ENCODE peak calls at places on chromosomes 12 and 14, in eight cellular contexts. F is cardiac muscle cell, C is neural progenitor cell, M is dorsolateral prefrontal cortex, P is left ventricle myocardium inferior, Q is right lobe of liver, R is IMR-90, D is HepG2. V is an unnamed sample.

GRCh38 chr12:56198836-56199235 is 9.6 kb upstream of the SMARCC2 start:
- DNase-seq in F (no peak), C (no peak), M (no peak), P (no peak), Q (no peak), R (peak; percentile 18), D (no peak), V (no peak)

GRCh38 chr14:103705158-103705523 is 10.1 kb downstream of the XRCC3 start:
- DNase-seq in F (no peak), C (no peak), M (no peak), P (peak; percentile 62), Q (peak; percentile 73), R (no peak), D (no peak), V (no peak)

GRCh38 chr14:63730659-63731058 is 2.8 kb upstream of the SGPP1 start:
- DNase-seq in F (no peak), C (no peak), M (no peak), P (no peak), Q (no peak), R (no peak), D (no peak), V (no peak)

GRCh38 chr14:53963491-53964227 is 7.0 kb upstream of the BMP4 start:
- DNase-seq in F (peak; percentile 65), C (peak; percentile 70), M (no peak), P (peak; percentile 39), Q (peak; percentile 54), R (no peak), D (no peak), V (peak; percentile 58)

GRCh38 chr12:131736807-131737484 is 26.1 kb downstream of the SFSWAP start:
- DNase-seq in F (no peak), C (no peak), M (no peak), P (no peak), Q (no peak), R (peak; percentile 70), D (no peak), V (no peak)

GRCh38 chr12:116551952-116552749 is 7.0 kb upstream of the MAP1LC3B2 start:
- DNase-seq in F (no peak), C (peak; percentile 6), M (peak; percentile 57), P (no peak), Q (no peak), R (peak; percentile 86), D (no peak), V (no peak)

GRCh38 chr14:89855961-89856360 is 98.6 kb downstream of the EFCAB11 start:
- DNase-seq in F (no peak), C (no peak), M (no peak), P (no peak), Q (no peak), R (peak; percentile 89), D (no peak), V (no peak)

GRCh38 chr12:11923067-11923466 is 147.7 kb upstream of the BCL2L14 start:
- DNase-seq in F (no peak), C (no peak), M (no peak), P (no peak), Q (no peak), R (no peak), D (no peak), V (no peak)

GRCh38 chr12:29893002-29893401 is 109.3 kb upstream of the TMTC1 start:
- DNase-seq in F (no peak), C (no peak), M (no peak), P (no peak), Q (no peak), R (no peak), D (no peak), V (no peak)

GRCh38 chr14:25049127-25049558 is 804 bp downstream of the STXBP6 start:
- DNase-seq in F (no peak), C (no peak), M (no peak), P (no peak), Q (no peak), R (no peak), D (no peak), V (peak; percentile 31)

GRCh38 chr12:75208851-75209781 is 523 bp downstream of the KCNC2 start:
- DNase-seq in F (peak; percentile 82), C (peak; percentile 85), M (peak; percentile 55), P (no peak), Q (peak; percentile 37), R (peak; percentile 18), D (no peak), V (peak; percentile 43)

GRCh38 chr12:54425696-54426095 is 6.6 kb upstream of the ITGA5 start:
- DNase-seq in F (no peak), C (no peak), M (no peak), P (no peak), Q (no peak), R (no peak), D (no peak), V (no peak)

GRCh38 chr12:10027311-10028099 is 3.0 kb upstream of the CLEC9A start:
- DNase-seq in F (no peak), C (no peak), M (no peak), P (no peak), Q (no peak), R (peak; percentile 13), D (no peak), V (no peak)

GRCh38 chr14:105168979-105169507 is 467 bp upstream of the JAG2 start:
- DNase-seq in F (peak; percentile 63), C (peak; percentile 76), M (no peak), P (no peak), Q (no peak), R (no peak), D (no peak), V (no peak)

GRCh38 chr14:77752266-77752665 is 8.7 kb downstream of the SNW1 start:
- DNase-seq in F (no peak), C (no peak), M (no peak), P (no peak), Q (no peak), R (no peak), D (no peak), V (no peak)

GRCh38 chr14:79274641-79275366 is 936.5 kb downstream of the DIO2 start:
- DNase-seq in F (no peak), C (no peak), M (no peak), P (no peak), Q (no peak), R (peak; percentile 20), D (no peak), V (no peak)

GRCh38 chr12:9868271-9868815 is 811 bp downstream of the CLEC2B start:
- DNase-seq in F (no peak), C (no peak), M (no peak), P (no peak), Q (no peak), R (no peak), D (no peak), V (no peak)

GRCh38 chr14:60632777-60633176 is 16.5 kb downstream of the SIX1 start:
- DNase-seq in F (no peak), C (no peak), M (no peak), P (no peak), Q (no peak), R (no peak), D (no peak), V (no peak)

GRCh38 chr12:25004447-25004846 is 55.5 kb upstream of the BCAT1 start:
- DNase-seq in F (no peak), C (no peak), M (no peak), P (no peak), Q (no peak), R (no peak), D (no peak), V (no peak)
- H3K27ac ChIP-seq in F (no peak overlapping the region), C (no peak overlapping the region), M (no peak overlapping the region), P (no peak overlapping the region), Q (no peak overlapping the region), R (no peak overlapping the region), D (no peak overlapping the region), V (no peak overlapping the region)

DNA sequence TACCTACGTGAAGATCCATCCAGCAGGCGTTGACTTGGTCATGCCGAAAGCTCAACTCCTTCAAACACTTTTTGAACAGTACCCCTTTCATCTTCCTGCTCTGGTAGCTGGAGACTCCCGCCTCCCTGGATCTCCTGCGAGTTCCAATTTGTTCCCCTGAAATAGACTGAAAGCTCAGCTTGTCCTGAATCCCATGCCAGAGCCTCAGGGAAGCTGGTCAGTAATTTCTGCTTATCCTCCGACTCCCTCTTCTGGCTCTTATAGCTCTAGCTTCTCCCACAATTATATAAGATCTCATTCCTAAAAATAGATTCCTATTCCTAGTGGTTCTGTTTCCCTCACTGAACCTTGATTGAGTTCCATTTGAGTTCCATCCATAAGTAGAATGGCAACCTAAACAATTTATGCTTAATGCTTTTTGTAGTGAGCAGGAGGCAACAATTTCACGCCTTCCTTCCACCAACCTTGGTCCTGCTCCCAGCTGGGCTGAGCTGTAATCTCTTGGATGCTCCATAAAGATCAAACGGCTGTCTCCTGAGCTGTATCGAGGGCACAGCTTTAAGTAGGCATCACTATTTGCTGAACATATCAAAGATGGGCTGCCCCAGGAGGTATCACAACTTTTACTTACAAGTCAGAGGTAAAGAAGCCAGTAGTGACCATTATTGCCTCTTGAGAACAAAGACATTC is 8.0 kb upstream of the TMEM132C start:
- DNase-seq in F (peak; percentile 51), C (peak; percentile 38), M (no peak), P (no peak), Q (no peak), R (no peak), D (no peak), V (no peak)
- TF ChIP-seq CTCF in F (no peak), C (no peak), M (no peak), P (no peak), Q (no peak), R (no peak), D (no peak), V (no peak)

GRCh38 chr12:32110942-32111341 is 4.3 kb downstream of the BICD1 start:
- DNase-seq in F (no peak), C (no peak), M (no peak), P (no peak), Q (no peak), R (no peak), D (no peak), V (no peak)

GRCh38 chr12:32108829-32109228 is 2.2 kb downstream of the BICD1 start:
- DNase-seq in F (no peak), C (no peak), M (no peak), P (no peak), Q (no peak), R (no peak), D (no peak), V (no peak)

GRCh38 chr12:32107376-32108267 is 975 bp downstream of the BICD1 start:
- DNase-seq in F (peak; percentile 27), C (peak; percentile 48), M (no peak), P (no peak), Q (no peak), R (peak; percentile 80), D (peak; percentile 11), V (peak; percentile 50)

GRCh38 chr12:32106517-32107366 is at the start of gene BICD1:
- DNase-seq in F (peak; percentile 91), C (peak; percentile 91), M (peak; percentile 89), P (peak; percentile 90), Q (peak; percentile 88), R (peak; percentile 87), D (peak; percentile 68), V (peak; percentile 87)

DNA sequence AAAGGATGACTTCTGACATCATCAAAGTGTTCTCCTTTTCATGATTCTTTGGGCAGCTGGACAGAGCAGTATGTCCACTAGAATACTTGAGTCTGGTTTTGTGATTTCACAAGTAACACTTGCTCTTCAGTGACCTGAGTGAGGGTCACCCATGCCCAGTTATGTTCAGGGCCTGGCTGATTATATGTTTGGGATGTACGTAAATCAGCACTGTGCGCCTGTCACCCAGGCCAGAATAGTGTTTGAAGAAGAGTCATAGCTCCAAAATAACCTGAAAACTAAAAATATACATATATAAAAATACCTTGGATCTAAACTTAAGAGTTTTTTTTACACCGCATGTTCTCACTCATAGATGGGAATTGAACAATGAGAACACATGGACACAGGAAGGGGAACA is 3.8 kb downstream of the BICD1 start:
- DNase-seq in F (no peak), C (no peak), M (no peak), P (no peak), Q (no peak), R (no peak), D (no peak), V (no peak)
- H3K27ac ChIP-seq in F (no peak overlapping the region), C (no peak overlapping the region), M (no peak overlapping the region), P (no peak overlapping the region), Q (no peak overlapping the region), R (peak overlapping the region; percentile 59), D (no peak overlapping the region), V (no peak overlapping the region)

GRCh38 chr12:64801381-64801780 is 23.1 kb upstream of the TBC1D30 start:
- DNase-seq in F (no peak), C (peak; percentile 6), M (no peak), P (no peak), Q (no peak), R (no peak), D (no peak), V (no peak)
- TF ChIP-seq CTCF in F (peak; percentile 29), C (peak; percentile 45), M (peak; percentile 23), P (no peak), Q (no peak), R (peak; percentile 39), D (no peak), V (no peak)